ENCODE peak calls at places on chromosomes 3 and 15, in six cellular contexts. O is HepG2, H is transverse colon, Q is kidney epithelial cell, Y is pancreas, C is fibroblast of lung. F is an unnamed sample.
A peak's percentile ranks its signal among the peaks of the same experiment; 100 is the strongest.

GRCh38 chr3:60316121-60316783 is 935.0 kb downstream of the FHIT start:
- DNase-seq in O (no peak), Q (no peak), C (peak; percentile 95), Y (no peak), H (no peak), F (no peak)

GRCh38 chr3:52234516-52235447 is 4.2 kb downstream of the TWF2 start:
- DNase-seq in Y (no peak), O (no peak), C (no peak), Q (no peak), H (no peak), F (no peak)

GRCh38 chr15:33145447-33145846 is 49.1 kb downstream of the FMN1 start:
- DNase-seq in C (no peak), H (no peak), Q (no peak), Y (no peak), O (no peak), F (no peak)

GRCh38 chr3:142958707-142959106 is 4.8 kb downstream of the PAQR9 start:
- DNase-seq in C (no peak), Y (no peak), O (no peak), H (no peak), Q (no peak), F (peak; percentile 88)

GRCh38 chr15:35444557-35445204 is 101.3 kb downstream of the DPH6 start:
- DNase-seq in O (peak; percentile 37), C (peak; percentile 77), Q (no peak), Y (no peak), H (no peak), F (no peak)

GRCh38 chr15:64247906-64248541 is 85.2 kb upstream of the PPIB start:
- DNase-seq in H (peak; percentile 31), Q (peak; percentile 92), O (peak; percentile 93), Y (peak; percentile 71), C (peak; percentile 89), F (peak; percentile 48)

GRCh38 chr15:73951044-73951561 is 24.8 kb downstream of the LOXL1 start:
- DNase-seq in H (peak; percentile 85), C (peak; percentile 99), O (peak; percentile 83), Q (peak; percentile 82), Y (peak; percentile 86), F (no peak)

GRCh38 chr3:139715736-139716135 is 38.0 kb upstream of the NMNAT3 start:
- DNase-seq in Q (no peak), H (no peak), C (no peak), Y (no peak), O (no peak), F (no peak)

GRCh38 chr3:77686560-77686959 is 646.7 kb downstream of the ROBO2 start:
- DNase-seq in O (no peak), H (no peak), Y (no peak), Q (no peak), C (no peak), F (no peak)

GRCh38 chr3:59056706-59057105 is 6.9 kb upstream of the CFAP20DC start:
- DNase-seq in Y (no peak), H (no peak), Q (no peak), O (no peak), C (no peak), F (no peak)

GRCh38 chr15:62475595-62475994 is 310.5 kb upstream of the C2CD4B start:
- DNase-seq in H (no peak), C (no peak), Q (no peak), O (no peak), Y (no peak), F (no peak)

GRCh38 chr3:172082269-172082668 is 42.9 kb downstream of the FNDC3B start:
- DNase-seq in Y (no peak), O (peak; percentile 49), Q (no peak), C (peak; percentile 96), H (peak; percentile 22), F (no peak)

GRCh38 chr3:33046521-33046920 is 50.4 kb downstream of the GLB1 start:
- DNase-seq in C (no peak), Y (no peak), H (no peak), Q (no peak), O (no peak), F (no peak)

GRCh38 chr15:63895787-63896218 is 62.1 kb upstream of the HERC1 start:
- DNase-seq in Y (no peak), H (no peak), Q (no peak), C (no peak), O (no peak), F (no peak)

GRCh38 chr3:61030469-61031035 is 220.7 kb downstream of the FHIT start:
- DNase-seq in Q (peak; percentile 16), C (peak; percentile 43), Y (no peak), O (peak; percentile 91), H (no peak), F (no peak)

GRCh38 chr15:67076147-67076843 is 10.9 kb downstream of the SMAD3 start:
- DNase-seq in Y (no peak), Q (peak; percentile 78), C (peak; percentile 80), O (no peak), H (no peak), F (peak; percentile 62)

GRCh38 chr3:32018723-32019564 is 37.4 kb downstream of the ZNF860 start:
- DNase-seq in Y (no peak), H (no peak), Q (peak; percentile 9), C (peak; percentile 82), O (peak; percentile 52), F (no peak)

GRCh38 chr3:132660056-132660744 is at the start of gene UBA5:
- DNase-seq in Q (no peak), H (peak; percentile 73), C (peak; percentile 75), O (peak; percentile 32), Y (peak; percentile 63), F (peak; percentile 70)

GRCh38 chr15:68584704-68585573 is 6.1 kb downstream of the CORO2B start:
- DNase-seq in Q (no peak), C (no peak), Y (no peak), O (no peak), H (no peak), F (no peak)

GRCh38 chr15:89196994-89197393 is 24.4 kb downstream of the RLBP1 start:
- DNase-seq in Y (peak; percentile 68), Q (no peak), O (peak; percentile 15), H (peak; percentile 44), C (no peak), F (no peak)

GRCh38 chr3:41202834-41203345 is 3.6 kb downstream of the CTNNB1 start:
- DNase-seq in C (peak; percentile 70), Y (no peak), Q (no peak), O (peak; percentile 43), H (no peak), F (peak; percentile 47)

GRCh38 chr15:90231028-90232017 is 2.4 kb downstream of the CIB1 start:
- DNase-seq in Y (peak; percentile 45), H (peak; percentile 54), Q (no peak), C (peak; percentile 5), O (no peak), F (no peak)

GRCh38 chr15:78155355-78155939 is 6.3 kb downstream of the IDH3A start:
- DNase-seq in Q (no peak), O (no peak), C (peak; percentile 42), Y (no peak), H (no peak), F (no peak)

GRCh38 chr3:41710646-41711388 is 251.1 kb downstream of the ULK4 start:
- DNase-seq in Y (no peak), Q (peak; percentile 74), H (no peak), C (peak; percentile 77), O (no peak), F (peak; percentile 68)

GRCh38 chr3:109050591-109051167 is 67.3 kb downstream of the MORC1 start:
- DNase-seq in Y (no peak), Q (no peak), H (peak; percentile 26), O (peak; percentile 3), C (peak; percentile 39), F (no peak)

DNA sequence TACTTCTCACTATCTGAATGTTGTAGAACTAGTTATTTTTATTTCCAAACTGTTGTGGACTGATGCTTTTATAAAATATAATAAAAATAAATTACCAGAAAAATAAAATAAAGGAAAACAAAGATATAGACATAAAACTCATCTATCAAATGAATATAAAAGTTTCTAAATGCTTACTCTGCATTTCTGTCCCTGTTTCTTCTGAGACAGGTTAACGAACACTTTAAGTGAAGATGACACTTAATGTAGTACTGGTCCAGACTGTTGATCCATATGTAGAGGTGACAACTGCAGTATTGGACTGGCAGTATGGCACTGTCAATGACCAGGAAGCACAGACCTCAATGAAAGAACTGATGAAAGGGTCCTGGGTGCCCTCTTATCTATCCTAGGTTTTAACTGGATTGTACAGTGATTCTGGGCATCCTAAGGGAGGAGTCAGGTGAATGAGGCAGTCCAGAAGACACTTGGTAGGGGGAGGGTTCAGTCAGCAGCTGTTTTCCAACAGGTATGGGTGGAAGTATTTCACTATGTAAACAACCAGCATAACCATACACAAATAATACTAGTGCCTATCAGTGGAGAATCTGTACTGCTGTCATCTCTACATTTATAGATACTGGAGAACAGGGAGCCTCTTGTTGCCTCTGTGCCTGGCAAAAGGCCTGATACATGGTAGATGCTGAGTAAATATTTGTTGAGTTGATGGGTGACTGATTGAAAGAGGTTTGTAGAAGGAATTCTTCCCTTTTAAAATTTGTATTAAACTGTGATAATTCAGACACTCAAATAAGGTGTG is 328.3 kb downstream of the RBMS3 start:
- DNase-seq in C (no peak), Y (no peak), O (peak; percentile 16), H (no peak), Q (no peak), F (no peak)
- TF ChIP-seq CTCF in C (no peak), Y (no peak), O (no peak), H (no peak), Q (no peak), F (no peak)

GRCh38 chr3:151660890-151661289 is 72.8 kb upstream of the AADACL2 start:
- DNase-seq in O (no peak), H (no peak), Y (no peak), Q (no peak), C (peak; percentile 58), F (no peak)
- TF ChIP-seq CTCF in O (no peak), H (no peak), Y (no peak), Q (no peak), C (no peak), F (peak; percentile 59)

DNA sequence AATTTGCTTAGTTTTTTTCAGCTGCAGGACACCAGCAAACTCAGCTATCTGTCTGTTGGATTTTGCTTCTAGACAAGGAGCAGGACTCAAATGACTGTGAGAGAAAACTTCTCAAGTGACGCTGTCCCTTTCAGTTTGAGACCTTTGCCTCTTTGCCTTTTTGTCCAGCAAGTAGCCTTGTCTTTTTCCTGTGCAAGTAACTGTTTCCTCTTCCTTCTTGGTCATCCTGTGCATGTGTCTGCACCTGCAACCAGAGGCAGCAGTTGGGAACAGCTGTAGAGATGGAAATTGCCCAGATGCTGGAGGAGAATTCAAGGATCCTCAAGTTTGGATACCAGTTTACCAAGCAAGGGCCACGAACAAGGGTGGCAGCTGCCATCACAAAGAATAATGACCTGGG is 23.3 kb upstream of the TMOD3 start:
- DNase-seq in Y (no peak), H (no peak), O (no peak), C (no peak), Q (no peak), F (no peak)
- TF ChIP-seq CTCF in Y (no peak), H (no peak), O (no peak), C (no peak), Q (no peak), F (no peak)

GRCh38 chr3:25916286-25916685 is 126.4 kb downstream of the OXSM start:
- DNase-seq in C (no peak), Y (no peak), Q (no peak), O (no peak), H (no peak), F (no peak)

GRCh38 chr3:25911525-25912295 is 121.8 kb downstream of the OXSM start:
- DNase-seq in Q (no peak), O (no peak), Y (no peak), C (no peak), H (no peak), F (no peak)

GRCh38 chr3:25915673-25916072 is 125.8 kb downstream of the OXSM start:
- DNase-seq in H (no peak), O (no peak), Q (no peak), Y (no peak), C (peak; percentile 23), F (no peak)

GRCh38 chr3:25910997-25911396 is 121.1 kb downstream of the OXSM start:
- DNase-seq in Y (no peak), C (peak; percentile 49), H (peak; percentile 44), Q (no peak), O (peak; percentile 12), F (no peak)

GRCh38 chr3:25913179-25913578 is 123.3 kb downstream of the OXSM start:
- DNase-seq in C (no peak), Q (no peak), H (no peak), O (no peak), Y (no peak), F (no peak)
- TF ChIP-seq CTCF in C (no peak), Q (no peak), H (no peak), O (no peak), Y (no peak), F (no peak)